ENCODE peak calls at places on chromosomes 12 and 14, in seven cellular contexts. One of them, this sample, is unnamed.

GRCh38 chr12:106219043-106219442 is 28.8 kb downstream of the CKAP4 start:
- DNase-seq in Peyer's patch: no peak
- DNase-seq in H54: no peak
- DNase-seq in ovary: no peak
- DNase-seq in heart left ventricle: no peak
- DNase-seq in adrenal gland: no peak
- DNase-seq in A549: no peak
- DNase-seq in this sample: no peak

GRCh38 chr14:52233693-52234092 is 33.8 kb upstream of the PTGDR start:
- DNase-seq in A549: no peak
- DNase-seq in Peyer's patch: no peak
- DNase-seq in adrenal gland: no peak
- DNase-seq in heart left ventricle: no peak
- DNase-seq in H54: no peak
- DNase-seq in ovary: no peak
- DNase-seq in this sample: no peak

GRCh38 chr12:80472912-80473500 is 29.0 kb downstream of the PTPRQ start:
- DNase-seq in ovary: no peak
- DNase-seq in adrenal gland: no peak
- DNase-seq in Peyer's patch: no peak
- DNase-seq in heart left ventricle: no peak
- DNase-seq in A549: peak
- DNase-seq in H54: no peak
- DNase-seq in this sample: no peak

GRCh38 chr12:105948331-105948730 is 190.4 kb downstream of the NUAK1 start:
- DNase-seq in Peyer's patch: no peak
- DNase-seq in A549: no peak
- DNase-seq in adrenal gland: no peak
- DNase-seq in heart left ventricle: no peak
- DNase-seq in H54: no peak
- DNase-seq in ovary: no peak
- DNase-seq in this sample: no peak

GRCh38 chr14:21255385-21256101 is 13.7 kb downstream of the HNRNPC start:
- DNase-seq in H54: no peak
- DNase-seq in ovary: no peak
- DNase-seq in Peyer's patch: no peak
- DNase-seq in A549: no peak
- DNase-seq in heart left ventricle: no peak
- DNase-seq in adrenal gland: no peak
- DNase-seq in this sample: no peak

GRCh38 chr12:121543786-121544185 is 37.0 kb downstream of the KDM2B start:
- DNase-seq in heart left ventricle: no peak
- DNase-seq in H54: no peak
- DNase-seq in ovary: no peak
- DNase-seq in adrenal gland: no peak
- DNase-seq in Peyer's patch: no peak
- DNase-seq in A549: no peak
- DNase-seq in this sample: no peak

GRCh38 chr12:13101854-13102375 is 1.6 kb downstream of the GSG1 start:
- DNase-seq in ovary: no peak
- DNase-seq in A549: peak
- DNase-seq in Peyer's patch: peak
- DNase-seq in H54: peak
- DNase-seq in heart left ventricle: no peak
- DNase-seq in adrenal gland: no peak
- DNase-seq in this sample: no peak

GRCh38 chr12:51519755-51520154 is 71.3 kb upstream of the SCN8A start:
- DNase-seq in heart left ventricle: no peak
- DNase-seq in ovary: no peak
- DNase-seq in A549: no peak
- DNase-seq in adrenal gland: no peak
- DNase-seq in Peyer's patch: no peak
- DNase-seq in H54: no peak
- DNase-seq in this sample: no peak

GRCh38 chr12:16385779-16386646 is 38.6 kb downstream of the MGST1 start:
- DNase-seq in H54: peak
- DNase-seq in adrenal gland: peak
- DNase-seq in ovary: no peak
- DNase-seq in Peyer's patch: no peak
- DNase-seq in A549: peak
- DNase-seq in heart left ventricle: peak
- DNase-seq in this sample: no peak

GRCh38 chr12:53231859-53232640 is at the start of gene RARG:
- DNase-seq in ovary: peak
- DNase-seq in H54: peak
- DNase-seq in Peyer's patch: peak
- DNase-seq in A549: peak
- DNase-seq in heart left ventricle: peak
- DNase-seq in adrenal gland: peak
- DNase-seq in this sample: peak

GRCh38 chr14:88204221-88204620 is 118.8 kb downstream of the KCNK10 start:
- DNase-seq in ovary: peak
- DNase-seq in Peyer's patch: no peak
- DNase-seq in adrenal gland: no peak
- DNase-seq in heart left ventricle: no peak
- DNase-seq in A549: no peak
- DNase-seq in H54: no peak
- DNase-seq in this sample: no peak

GRCh38 chr12:6091786-6092566 is 32.5 kb downstream of the VWF start:
- DNase-seq in Peyer's patch: no peak
- DNase-seq in ovary: no peak
- DNase-seq in H54: no peak
- DNase-seq in adrenal gland: no peak
- DNase-seq in A549: no peak
- DNase-seq in heart left ventricle: no peak
- DNase-seq in this sample: no peak

GRCh38 chr12:6086316-6086715 is 38.2 kb downstream of the VWF start:
- DNase-seq in heart left ventricle: no peak
- DNase-seq in H54: no peak
- DNase-seq in A549: no peak
- DNase-seq in Peyer's patch: no peak
- DNase-seq in ovary: no peak
- DNase-seq in adrenal gland: no peak
- DNase-seq in this sample: no peak

GRCh38 chr12:6090786-6091185 is 33.7 kb downstream of the VWF start:
- DNase-seq in heart left ventricle: peak
- DNase-seq in ovary: no peak
- DNase-seq in H54: no peak
- DNase-seq in A549: no peak
- DNase-seq in Peyer's patch: peak
- DNase-seq in adrenal gland: no peak
- DNase-seq in this sample: no peak

GRCh38 chr12:6085841-6086240 is 38.6 kb downstream of the VWF start:
- DNase-seq in heart left ventricle: no peak
- DNase-seq in adrenal gland: no peak
- DNase-seq in Peyer's patch: no peak
- DNase-seq in H54: no peak
- DNase-seq in ovary: no peak
- DNase-seq in A549: no peak
- DNase-seq in this sample: no peak

GRCh38 chr12:6089041-6089823 is 35.2 kb downstream of the VWF start:
- DNase-seq in H54: peak
- DNase-seq in heart left ventricle: no peak
- DNase-seq in A549: peak
- DNase-seq in adrenal gland: peak
- DNase-seq in Peyer's patch: peak
- DNase-seq in ovary: no peak
- DNase-seq in this sample: no peak
- TF ChIP-seq POLR2A in H54: no peak
- TF ChIP-seq POLR2A in heart left ventricle: no peak
- TF ChIP-seq POLR2A in A549: no peak
- TF ChIP-seq POLR2A in adrenal gland: no peak
- TF ChIP-seq POLR2A in Peyer's patch: no peak
- TF ChIP-seq POLR2A in ovary: no peak
- TF ChIP-seq POLR2A in this sample: no peak

GRCh38 chr12:6923851-6924250 is 3.9 kb upstream of the ATN1 start:
- DNase-seq in heart left ventricle: no peak
- DNase-seq in adrenal gland: no peak
- DNase-seq in Peyer's patch: no peak
- DNase-seq in ovary: peak
- DNase-seq in A549: no peak
- DNase-seq in H54: no peak
- DNase-seq in this sample: no peak

GRCh38 chr12:6927379-6927991 is at the start of gene ATN1:
- DNase-seq in ovary: peak
- DNase-seq in heart left ventricle: peak
- DNase-seq in A549: peak
- DNase-seq in adrenal gland: peak
- DNase-seq in H54: no peak
- DNase-seq in Peyer's patch: peak
- DNase-seq in this sample: peak

GRCh38 chr12:6923003-6923732 is 4.6 kb upstream of the ATN1 start:
- DNase-seq in A549: no peak
- DNase-seq in Peyer's patch: no peak
- DNase-seq in ovary: no peak
- DNase-seq in H54: no peak
- DNase-seq in adrenal gland: no peak
- DNase-seq in heart left ventricle: no peak
- DNase-seq in this sample: no peak

GRCh38 chr12:6925543-6926279 is 2.0 kb upstream of the ATN1 start:
- DNase-seq in A549: peak
- DNase-seq in adrenal gland: peak
- DNase-seq in Peyer's patch: peak
- DNase-seq in H54: peak
- DNase-seq in heart left ventricle: peak
- DNase-seq in ovary: peak
- DNase-seq in this sample: no peak

GRCh38 chr12:6925239-6925542 is 2.6 kb upstream of the ATN1 start:
- DNase-seq in Peyer's patch: no peak
- DNase-seq in adrenal gland: no peak
- DNase-seq in heart left ventricle: no peak
- DNase-seq in H54: no peak
- DNase-seq in ovary: no peak
- DNase-seq in A549: no peak
- DNase-seq in this sample: no peak
- TF ChIP-seq POLR2A in Peyer's patch: no peak
- TF ChIP-seq POLR2A in adrenal gland: no peak
- TF ChIP-seq POLR2A in heart left ventricle: no peak
- TF ChIP-seq POLR2A in H54: peak
- TF ChIP-seq POLR2A in ovary: no peak
- TF ChIP-seq POLR2A in A549: no peak
- TF ChIP-seq POLR2A in this sample: no peak

GRCh38 chr14:31026076-31026394 is at the start of gene STRN3:
- DNase-seq in heart left ventricle: no peak
- DNase-seq in ovary: no peak
- DNase-seq in adrenal gland: no peak
- DNase-seq in A549: no peak
- DNase-seq in H54: no peak
- DNase-seq in Peyer's patch: no peak
- DNase-seq in this sample: no peak

GRCh38 chr14:31025335-31026075 is at the start of gene AP4S1:
- DNase-seq in ovary: peak
- DNase-seq in A549: peak
- DNase-seq in adrenal gland: peak
- DNase-seq in heart left ventricle: peak
- DNase-seq in Peyer's patch: peak
- DNase-seq in H54: peak
- DNase-seq in this sample: peak

GRCh38 chr14:31024577-31025334 is 693 bp upstream of the AP4S1 start:
- DNase-seq in ovary: no peak
- DNase-seq in H54: no peak
- DNase-seq in adrenal gland: no peak
- DNase-seq in heart left ventricle: no peak
- DNase-seq in A549: no peak
- DNase-seq in Peyer's patch: no peak
- DNase-seq in this sample: no peak

GRCh38 chr14:31027847-31028246 is 1.7 kb upstream of the STRN3 start:
- DNase-seq in adrenal gland: no peak
- DNase-seq in heart left ventricle: no peak
- DNase-seq in Peyer's patch: no peak
- DNase-seq in H54: no peak
- DNase-seq in ovary: no peak
- DNase-seq in A549: no peak
- DNase-seq in this sample: no peak

GRCh38 chr14:31026395-31027096 is 367 bp upstream of the STRN3 start:
- DNase-seq in adrenal gland: peak
- DNase-seq in Peyer's patch: peak
- DNase-seq in H54: peak
- DNase-seq in ovary: peak
- DNase-seq in heart left ventricle: peak
- DNase-seq in A549: peak
- DNase-seq in this sample: peak
- TF ChIP-seq POLR2A in adrenal gland: no peak
- TF ChIP-seq POLR2A in Peyer's patch: peak
- TF ChIP-seq POLR2A in H54: peak
- TF ChIP-seq POLR2A in ovary: peak
- TF ChIP-seq POLR2A in heart left ventricle: no peak
- TF ChIP-seq POLR2A in A549: no peak
- TF ChIP-seq POLR2A in this sample: peak

GRCh38 chr12:55932546-55932919 is 1.6 kb downstream of the DGKA start:
- DNase-seq in Peyer's patch: peak
- DNase-seq in H54: no peak
- DNase-seq in adrenal gland: no peak
- DNase-seq in heart left ventricle: no peak
- DNase-seq in ovary: no peak
- DNase-seq in A549: peak
- DNase-seq in this sample: no peak

GRCh38 chr12:55934343-55934742 is 3.4 kb downstream of the DGKA start:
- DNase-seq in H54: no peak
- DNase-seq in ovary: no peak
- DNase-seq in heart left ventricle: no peak
- DNase-seq in adrenal gland: no peak
- DNase-seq in A549: no peak
- DNase-seq in Peyer's patch: no peak
- DNase-seq in this sample: no peak

GRCh38 chr12:55931780-55932545 is 1.0 kb downstream of the DGKA start:
- DNase-seq in ovary: peak
- DNase-seq in adrenal gland: peak
- DNase-seq in heart left ventricle: peak
- DNase-seq in A549: no peak
- DNase-seq in Peyer's patch: peak
- DNase-seq in H54: no peak
- DNase-seq in this sample: no peak

GRCh38 chr12:55933799-55934174 is 2.8 kb downstream of the DGKA start:
- DNase-seq in Peyer's patch: no peak
- DNase-seq in heart left ventricle: no peak
- DNase-seq in H54: no peak
- DNase-seq in A549: no peak
- DNase-seq in adrenal gland: no peak
- DNase-seq in ovary: no peak
- DNase-seq in this sample: no peak

DNA sequence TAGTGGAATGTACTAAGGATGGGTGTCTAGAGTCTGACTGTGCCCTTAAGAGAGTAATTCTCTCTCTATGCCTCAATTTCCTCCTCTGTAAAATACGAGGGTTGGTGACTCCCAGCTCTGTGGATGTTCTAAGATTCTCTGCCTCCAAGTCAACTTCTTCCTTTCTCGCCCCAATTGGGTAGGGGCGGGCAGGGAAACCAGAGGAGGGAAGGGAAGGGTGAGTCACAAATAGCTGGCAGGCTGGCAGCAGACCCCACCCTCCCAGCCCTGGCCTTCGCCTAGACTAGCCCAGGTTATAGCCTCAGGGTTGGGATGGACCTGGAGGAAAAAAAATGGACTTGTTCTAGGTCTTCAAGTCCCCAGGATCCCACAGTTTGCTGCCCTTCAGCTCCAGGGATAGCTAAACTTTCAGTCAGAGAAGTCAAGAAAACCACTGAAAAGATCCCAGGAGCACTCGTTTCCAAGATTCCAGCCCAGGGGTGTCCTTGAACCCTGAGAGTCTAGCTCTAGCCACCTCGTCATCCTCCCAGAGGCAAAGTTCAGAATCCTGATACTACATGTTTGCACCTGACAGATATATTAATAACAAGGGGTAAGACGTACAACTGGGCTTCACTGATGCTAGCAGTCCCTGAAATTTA is 2.3 kb downstream of the DGKA start:
- DNase-seq in A549: peak
- DNase-seq in ovary: no peak
- DNase-seq in adrenal gland: no peak
- DNase-seq in Peyer's patch: peak
- DNase-seq in heart left ventricle: no peak
- DNase-seq in H54: no peak
- DNase-seq in this sample: no peak
- TF ChIP-seq POLR2A in A549: no peak
- TF ChIP-seq POLR2A in ovary: no peak
- TF ChIP-seq POLR2A in adrenal gland: no peak
- TF ChIP-seq POLR2A in Peyer's patch: peak
- TF ChIP-seq POLR2A in heart left ventricle: no peak
- TF ChIP-seq POLR2A in H54: no peak
- TF ChIP-seq POLR2A in this sample: no peak